ENCODE peak calls at places on chromosomes 5 and 9, in nine cellular contexts. H is stimulated activated CD8-positive, alpha-beta memory T cell treated with anti-CD3 and anti-CD28 coated beads, Interleukin-2, amount 100 ng/mL, for 1 hour; F is mesothelial cell of epicardium; U is stimulated activated effector memory CD8-positive, alpha-beta T cell treated with anti-CD3 and anti-CD28 coated beads, Interleukin-12 subunit alpha, Interleukin-12 subunit beta, amount 100 ng/mL, for 72 hours; M is H54; C is kidney epithelial cell; A is activated naive CD4-positive, alpha-beta T cell; X is hypothalamus; L is GM18507. Y is an unnamed sample.

GRCh38 chr9:112669326-112669725 is 48.6 kb downstream of the INIP start:
- DNase-seq in C (no peak), M (no peak), X (no peak), U (no peak), A (no peak), H (no peak), L (no peak), F (no peak), Y (no peak)

GRCh38 chr9:81455417-81455816 is 233.9 kb downstream of the TLE1 start:
- DNase-seq in C (no peak), U (no peak), L (no peak), H (no peak), F (no peak), X (no peak), A (no peak), M (no peak), Y (no peak)

GRCh38 chr9:33172256-33172678 is 5.1 kb upstream of the B4GALT1 start:
- DNase-seq in L (no peak), U (no peak), M (no peak), H (no peak), A (no peak), C (no peak), F (no peak), X (no peak), Y (no peak)

GRCh38 chr5:26329562-26330189 is 708.7 kb downstream of the CDH9 start:
- DNase-seq in X (no peak), U (no peak), M (peak; percentile 11), C (no peak), L (no peak), H (no peak), F (no peak), A (no peak), Y (no peak)

GRCh38 chr9:114452219-114453169 is 52.8 kb downstream of the WHRN start:
- DNase-seq in F (no peak), U (no peak), L (no peak), C (no peak), M (no peak), H (no peak), A (no peak), X (no peak), Y (no peak)

GRCh38 chr9:96453625-96454024 is 3.7 kb downstream of the HABP4 start:
- DNase-seq in L (no peak), C (no peak), H (no peak), X (no peak), A (no peak), U (no peak), F (no peak), M (peak; percentile 80), Y (no peak)

GRCh38 chr9:92723299-92723625 is 41.4 kb downstream of the BICD2 start:
- DNase-seq in C (no peak), X (no peak), U (no peak), A (no peak), F (no peak), L (no peak), M (no peak), H (no peak), Y (no peak)

GRCh38 chr5:72296251-72296650 is 23.8 kb downstream of the MRPS27 start:
- DNase-seq in A (no peak), F (no peak), L (no peak), H (no peak), U (no peak), M (no peak), C (no peak), X (no peak), Y (no peak)

GRCh38 chr9:113520109-113520642 is 56.6 kb downstream of the RGS3 start:
- DNase-seq in C (peak; percentile 79), F (no peak), L (no peak), A (peak; percentile 6), X (no peak), H (peak; percentile 18), M (peak; percentile 50), U (peak; percentile 81), Y (no peak)